ENCODE peak calls at places on chromosomes 11 and 22, in ten cellular contexts. X, R, H, T, C, L, U, Q, S and B are unnamed samples.

GRCh38 chr11:70016666-70017347 is 61.3 kb upstream of the ANO1 start:
- DNase-seq in C (no peak), R (no peak), U (no peak), T (no peak), X (no peak), S (no peak), L (no peak), H (no peak), Q (no peak), B (no peak)

GRCh38 chr22:19903513-19903912 is 38.1 kb upstream of the COMT start:
- DNase-seq in X (no peak), U (no peak), H (no peak), C (no peak), T (no peak), R (no peak), L (no peak), S (no peak), Q (no peak), B (no peak)

GRCh38 chr22:36922097-36922608 is 8.7 kb downstream of the CSF2RB start:
- DNase-seq in H (no peak), T (no peak), C (no peak), S (no peak), U (no peak), X (no peak), L (no peak), R (no peak), Q (no peak), B (no peak)

GRCh38 chr22:23113067-23113846 is 28.5 kb downstream of the RSPH14 start:
- DNase-seq in Q (no peak), U (peak; percentile 84), R (no peak), S (no peak), T (no peak), C (no peak), H (no peak), X (no peak), L (no peak), B (peak; percentile 47)

GRCh38 chr11:105132716-105133511 is 6.7 kb downstream of the CARD18 start:
- DNase-seq in C (no peak), S (no peak), X (no peak), H (no peak), T (no peak), Q (peak; percentile 14), L (no peak), U (no peak), R (no peak), B (no peak)

GRCh38 chr11:104433751-104434150 is 269.8 kb upstream of the PDGFD start:
- DNase-seq in Q (no peak), C (no peak), U (no peak), S (no peak), X (no peak), T (no peak), L (no peak), R (no peak), H (no peak), B (no peak)

GRCh38 chr22:34639911-34640310 is 426.0 kb upstream of the ISX start:
- DNase-seq in X (no peak), T (no peak), Q (no peak), S (no peak), U (no peak), R (no peak), L (no peak), H (no peak), C (no peak), B (no peak)

GRCh38 chr11:8683115-8683807 is 669 bp downstream of the RPL27A start:
- DNase-seq in L (no peak), R (no peak), U (no peak), S (no peak), H (no peak), T (no peak), Q (no peak), X (no peak), C (no peak), B (no peak)

GRCh38 chr11:71420455-71421241 is 27.5 kb downstream of the DHCR7 start:
- DNase-seq in X (peak; percentile 68), H (no peak), Q (peak; percentile 74), U (peak; percentile 63), L (peak; percentile 56), C (no peak), S (peak; percentile 66), R (no peak), T (peak; percentile 44), B (no peak)

GRCh38 chr11:75225794-75226193 is 14.8 kb upstream of the TPBGL start:
- DNase-seq in C (no peak), R (no peak), S (no peak), U (no peak), L (no peak), H (no peak), X (no peak), T (no peak), Q (no peak), B (no peak)

GRCh38 chr22:31611065-31611760 is 50.8 kb downstream of the PISD start:
- DNase-seq in L (no peak), U (peak; percentile 74), X (no peak), R (no peak), C (no peak), T (no peak), Q (no peak), H (peak; percentile 73), S (no peak), B (peak; percentile 71)

GRCh38 chr11:120102050-120102861 is 35.7 kb downstream of the TRIM29 start:
- DNase-seq in X (no peak), T (no peak), C (no peak), Q (no peak), R (no peak), L (no peak), H (no peak), S (no peak), U (no peak), B (no peak)

GRCh38 chr22:29039148-29039547 is 22.5 kb downstream of the C22orf31 start:
- DNase-seq in C (no peak), S (no peak), H (no peak), Q (no peak), X (peak; percentile 55), U (no peak), T (no peak), R (no peak), L (no peak), B (no peak)

GRCh38 chr22:29041408-29041807 is 20.2 kb downstream of the C22orf31 start:
- DNase-seq in Q (no peak), L (no peak), R (no peak), C (no peak), U (no peak), T (no peak), X (peak; percentile 49), H (no peak), S (no peak), B (no peak)

GRCh38 chr22:29044657-29045176 is 16.9 kb downstream of the C22orf31 start:
- DNase-seq in R (no peak), H (no peak), X (no peak), C (no peak), T (no peak), Q (no peak), S (no peak), U (no peak), L (no peak), B (no peak)

GRCh38 chr22:29040385-29041275 is 21.0 kb downstream of the C22orf31 start:
- DNase-seq in R (no peak), Q (peak; percentile 77), X (peak; percentile 74), S (peak; percentile 77), U (peak; percentile 73), T (no peak), H (peak; percentile 81), C (peak; percentile 77), L (peak; percentile 66), B (peak; percentile 70)

GRCh38 chr22:29043906-29044575 is 17.6 kb downstream of the C22orf31 start:
- DNase-seq in U (no peak), T (no peak), R (no peak), C (no peak), S (no peak), X (no peak), Q (no peak), H (no peak), L (no peak), B (no peak)
- TF ChIP-seq EP300 in U (no peak), T (no peak), R (no peak), C (no peak), S (no peak), X (no peak), Q (no peak), H (no peak), L (no peak), B (no peak)

GRCh38 chr11:121106812-121107211 is 5.8 kb downstream of the TECTA start:
- DNase-seq in L (no peak), T (no peak), X (no peak), R (no peak), S (no peak), H (no peak), Q (no peak), U (no peak), C (no peak), B (no peak)
- TF ChIP-seq EP300 in L (no peak), T (no peak), X (no peak), R (no peak), S (no peak), H (no peak), Q (no peak), U (no peak), C (no peak), B (no peak)

DNA sequence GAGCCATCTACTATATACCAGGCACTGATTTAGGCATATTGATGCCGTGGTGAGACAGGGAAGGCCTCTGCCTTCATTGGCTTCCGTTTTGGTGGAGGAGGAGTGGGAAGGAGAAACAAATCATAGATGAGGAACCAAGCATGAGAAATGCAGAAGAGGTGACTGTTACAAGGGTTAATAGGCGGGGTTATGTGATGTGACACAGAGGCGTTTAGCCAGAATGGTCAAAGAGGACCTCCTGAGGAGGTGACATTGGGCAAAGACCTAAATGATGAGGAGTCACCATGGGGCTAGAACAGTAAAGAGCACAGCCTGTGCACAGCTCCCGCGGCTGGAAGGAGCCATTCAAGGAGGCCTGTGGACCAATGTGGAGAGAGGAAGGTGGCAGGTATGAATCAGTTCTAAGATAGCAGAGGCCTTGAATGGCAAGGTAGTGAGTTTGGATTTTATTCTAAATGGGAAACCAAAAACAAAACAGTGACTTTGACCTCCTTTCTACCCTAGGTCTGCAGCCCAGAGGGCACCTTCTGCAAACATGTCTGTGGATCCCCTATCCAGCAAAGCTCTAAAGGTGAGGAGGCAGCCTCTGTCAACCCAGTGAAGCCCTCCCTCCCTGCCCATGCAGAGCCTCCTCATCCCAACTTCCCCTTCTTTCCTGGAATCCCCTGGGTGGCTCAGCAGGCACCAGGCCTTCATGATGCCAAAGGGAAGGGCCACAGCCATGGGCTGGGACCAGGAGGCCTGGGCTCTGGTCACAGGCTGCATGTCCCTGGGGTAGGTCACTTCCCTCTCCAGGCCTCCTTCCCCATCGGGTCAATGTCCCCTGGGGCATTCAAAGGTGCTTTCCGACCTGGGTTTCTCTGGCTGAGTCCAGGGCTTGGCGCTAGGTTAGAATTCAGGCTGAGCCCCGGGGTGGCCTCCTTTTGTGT is 11.8 kb downstream of the MAFF start:
- DNase-seq in R (no peak), Q (no peak), X (no peak), H (no peak), L (no peak), C (no peak), T (no peak), S (peak; percentile 8), U (no peak), B (no peak)
- TF ChIP-seq EP300 in R (no peak), Q (no peak), X (no peak), H (no peak), L (no peak), C (no peak), T (no peak), S (no peak), U (no peak), B (no peak)

DNA sequence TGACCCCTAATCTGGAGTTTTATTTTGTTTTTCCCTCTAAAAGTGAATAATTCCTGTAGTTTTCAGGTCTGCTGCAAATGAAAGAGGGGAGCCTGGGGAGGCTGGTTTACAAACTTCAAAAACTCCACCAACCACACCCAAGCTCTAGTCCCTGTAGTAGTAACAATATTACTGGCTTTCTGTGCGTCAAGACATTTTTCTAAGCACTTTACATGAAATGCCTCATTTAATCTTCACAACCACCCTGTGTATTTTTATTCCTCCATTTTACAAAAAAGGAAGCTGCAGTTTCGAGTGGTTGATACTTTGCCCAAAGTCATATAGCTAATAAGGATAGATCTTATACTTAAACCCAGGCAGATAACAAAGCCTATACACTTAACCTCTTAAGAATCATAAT is 23.5 kb downstream of the CTNND1 start:
- DNase-seq in Q (no peak), H (no peak), R (no peak), S (no peak), X (no peak), C (no peak), T (no peak), L (no peak), U (no peak), B (no peak)
- TF ChIP-seq EP300 in Q (no peak), H (no peak), R (no peak), S (no peak), X (no peak), C (no peak), T (no peak), L (no peak), U (no peak), B (no peak)